ENCODE peak calls at places on chromosomes 4 and X, in four cellular contexts. E is IMR-90, H is H9, U is H1. P is an unnamed sample.

GRCh38 chr4:87521757-87522374 is 7.3 kb downstream of the SPARCL1 start:
- DNase-seq in H (no peak), E (peak), U (no peak), P (no peak)

GRCh38 chr4:82864336-82865001 is 26.5 kb downstream of the SEC31A start:
- DNase-seq in H (no peak), E (no peak), U (no peak), P (no peak)

GRCh38 chr4:7275067-7275466 is 82.7 kb downstream of the SORCS2 start:
- DNase-seq in U (no peak), H (no peak), E (no peak), P (no peak)

GRCh38 chrX:16807976-16808542 is 21.8 kb downstream of the TXLNG start:
- DNase-seq in U (no peak), H (no peak), E (peak), P (no peak)

GRCh38 chrX:75547783-75548182 is 24.9 kb upstream of the ZDHHC15 start:
- DNase-seq in H (no peak), U (no peak), E (no peak), P (no peak)

GRCh38 chr4:95249402-95250043 is 299.2 kb downstream of the UNC5C start:
- DNase-seq in E (no peak), U (no peak), H (no peak), P (no peak)

GRCh38 chr4:128812360-128812958 is 3.0 kb downstream of the JADE1 start:
- DNase-seq in H (peak), U (peak), E (peak), P (peak)

GRCh38 chr4:152283806-152284470 is 252.0 kb downstream of the FBXW7 start:
- DNase-seq in U (no peak), H (no peak), E (no peak), P (no peak)

GRCh38 chr4:150679767-150680088 is 97.8 kb downstream of the MAB21L2 start:
- DNase-seq in H (no peak), U (no peak), E (peak), P (no peak)

GRCh38 chrX:133056341-133056740 is 40.6 kb downstream of the USP26 start:
- DNase-seq in E (no peak), H (no peak), U (no peak), P (no peak)

GRCh38 chrX:117196481-117196880 is 733.7 kb upstream of the CT83 start:
- DNase-seq in E (no peak), U (peak), H (peak), P (no peak)

GRCh38 chr4:89009107-89009506 is 47.9 kb downstream of the FAM13A start:
- DNase-seq in E (no peak), U (no peak), H (no peak), P (no peak)

GRCh38 chr4:111602848-111603247 is 542.4 kb upstream of the FAM241A start:
- DNase-seq in U (no peak), E (peak), H (no peak), P (no peak)

GRCh38 chr4:40212674-40213504 is 16.1 kb downstream of the RHOH start:
- DNase-seq in H (no peak), E (peak), U (no peak), P (no peak)

GRCh38 chr4:89640620-89641366 is 196.2 kb downstream of the SNCA start:
- DNase-seq in H (peak), U (peak), E (peak), P (peak)

GRCh38 chrX:101393530-101394305 is 2.9 kb downstream of the RPL36A start:
- DNase-seq in E (no peak), H (no peak), U (no peak), P (no peak)

GRCh38 chr4:121073672-121074386 is 1.5 kb upstream of the NDNF start:
- DNase-seq in U (no peak), H (no peak), E (no peak), P (no peak)

GRCh38 chrX:24282381-24283121 is 31.3 kb downstream of the SUPT20HL2 start:
- DNase-seq in U (no peak), E (peak), H (no peak), P (no peak)

GRCh38 chr4:472881-473574 is 25.9 kb downstream of the ZNF721 start:
- DNase-seq in E (peak), U (no peak), H (no peak), P (no peak)
- H3K23ac ChIP-seq in E (peak), U (no peak), H (no peak), P (no peak)

DNA sequence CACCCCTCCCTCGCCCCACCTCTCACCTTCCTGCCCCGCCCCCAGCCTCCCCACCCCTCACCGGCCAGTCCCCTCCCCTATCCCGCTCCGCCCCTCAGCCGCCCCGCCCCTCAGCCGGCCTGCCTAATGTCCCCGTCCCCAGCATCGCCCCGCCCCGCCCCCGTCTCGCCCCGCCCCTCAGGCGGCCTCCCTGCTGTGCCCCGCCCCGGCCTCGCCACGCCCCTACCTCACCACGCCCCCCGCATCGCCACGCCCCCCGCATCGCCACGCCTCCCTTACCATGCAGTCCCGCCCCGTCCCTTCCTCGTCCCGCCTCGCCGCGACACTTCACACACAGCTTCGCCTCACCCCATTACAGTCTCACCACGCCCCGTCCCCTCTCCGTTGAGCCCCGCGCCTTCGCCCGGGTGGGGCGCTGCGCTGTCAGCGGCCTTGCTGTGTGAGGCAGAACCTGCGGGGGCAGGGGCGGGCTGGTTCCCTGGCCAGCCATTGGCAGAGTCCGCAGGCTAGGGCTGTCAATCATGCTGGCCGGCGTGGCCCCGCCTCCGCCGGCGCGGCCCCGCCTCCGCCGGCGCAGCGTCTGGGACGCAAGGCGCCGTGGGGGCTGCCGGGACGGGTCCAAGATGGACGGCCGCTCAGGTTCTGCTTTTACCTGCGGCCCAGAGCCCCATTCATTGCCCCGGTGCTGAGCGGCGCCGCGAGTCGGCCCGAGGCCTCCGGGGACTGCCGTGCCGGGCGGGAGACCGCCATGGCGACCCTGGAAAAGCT is at the start of the genes HTT and HTT-AS:
- DNase-seq in E (peak), H (peak), U (peak), P (peak)
- H2AFZ ChIP-seq in E (peak), H (no peak), U (peak), P (peak)

GRCh38 chr4:175447006-175447405 is 365.1 kb downstream of the GPM6A start:
- DNase-seq in U (no peak), H (no peak), E (no peak), P (peak)

GRCh38 chr4:175450446-175450845 is 361.6 kb downstream of the GPM6A start:
- DNase-seq in U (no peak), E (no peak), H (no peak), P (no peak)

GRCh38 chr4:175456131-175456530 is 355.9 kb downstream of the GPM6A start:
- DNase-seq in U (no peak), H (no peak), E (no peak), P (no peak)

GRCh38 chr4:175453456-175453855 is 358.6 kb downstream of the GPM6A start:
- DNase-seq in H (no peak), U (no peak), E (no peak), P (no peak)

GRCh38 chr4:175451238-175451965 is 360.7 kb downstream of the GPM6A start:
- DNase-seq in E (no peak), U (no peak), H (no peak), P (no peak)
- H3K23ac ChIP-seq in E (no peak), U (no peak), H (no peak), P (no peak)

DNA sequence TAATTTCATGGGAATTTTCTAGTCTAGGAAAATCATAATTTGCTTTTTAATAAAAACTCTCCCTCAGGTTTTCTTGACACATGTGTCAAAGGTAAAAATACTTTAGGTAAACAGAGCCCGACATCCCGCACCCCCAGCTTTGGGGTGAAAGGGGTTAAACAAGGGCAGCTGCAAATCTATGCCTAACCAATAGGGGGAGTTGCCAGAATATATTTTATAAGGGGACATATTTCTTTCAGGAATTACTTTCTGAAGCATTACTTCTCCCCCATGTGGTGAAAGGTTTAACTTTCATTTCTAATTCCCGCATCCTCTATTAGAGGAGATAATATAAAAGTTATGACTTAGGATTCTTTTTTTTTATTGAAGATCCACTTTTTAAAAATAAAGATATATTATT is 53.9 kb upstream of the HEPH start:
- DNase-seq in H (peak), E (peak), U (no peak), P (no peak)
- H2AFZ ChIP-seq in H (no peak), E (no peak), U (no peak), P (no peak)

GRCh38 chr4:76611611-76612010 is 176.6 kb downstream of the SHROOM3 start:
- DNase-seq in U (no peak), E (peak), H (no peak), P (no peak)
- H3K23ac ChIP-seq in U (no peak), E (peak), H (no peak), P (no peak)

DNA sequence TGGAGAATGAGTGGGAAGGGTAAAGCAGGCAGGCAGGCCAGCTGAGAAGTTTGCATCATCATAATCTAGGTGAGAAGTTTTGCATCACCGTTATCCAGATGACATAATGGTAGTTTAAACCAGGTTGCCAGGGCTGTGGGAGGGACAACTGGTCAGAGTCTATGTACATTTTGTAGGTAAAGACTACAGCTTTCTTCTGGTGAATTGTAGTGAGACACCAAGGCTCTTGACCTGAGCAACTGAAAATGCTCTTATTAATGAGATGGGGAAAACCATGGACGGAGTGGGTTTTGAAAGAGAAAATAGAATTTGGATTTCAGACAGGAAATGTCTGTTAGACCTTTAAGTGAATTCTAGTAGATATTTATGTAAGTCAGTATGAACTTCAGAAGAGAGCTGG is 76.0 kb upstream of the VEGFC start:
- DNase-seq in U (no peak), E (no peak), H (no peak), P (no peak)
- H2AFZ ChIP-seq in U (no peak), E (no peak), H (no peak), P (no peak)

GRCh38 chr4:658681-659667 is 15.1 kb downstream of the ATP5ME start:
- DNase-seq in E (no peak), H (peak), U (no peak), P (no peak)
- H3K23ac ChIP-seq in E (no peak), H (no peak), U (no peak), P (peak)

DNA sequence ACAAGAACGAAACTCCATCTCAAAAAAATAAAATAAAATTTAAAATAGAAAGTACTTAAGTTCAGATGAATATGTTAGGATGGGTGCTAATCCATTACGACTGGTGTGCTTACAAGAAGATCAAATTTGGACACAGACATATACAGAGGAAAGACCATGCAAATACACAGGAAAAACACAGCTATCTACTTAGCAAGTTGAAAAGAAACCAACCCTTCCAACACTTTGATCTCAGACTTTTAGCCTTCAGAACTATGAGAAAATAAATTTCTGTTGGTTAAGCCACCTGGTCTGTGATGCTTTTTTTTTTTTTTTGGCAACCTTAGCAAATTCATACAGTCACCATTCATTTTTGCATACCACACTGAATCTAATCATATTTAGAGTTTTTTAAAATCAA is 116.5 kb downstream of the CENPC start:
- DNase-seq in H (no peak), E (no peak), U (no peak), P (no peak)
- H2AFZ ChIP-seq in H (no peak), E (no peak), U (no peak), P (no peak)

GRCh38 chrX:151538190-151539122 is 25.0 kb upstream of the PASD1 start:
- DNase-seq in H (no peak), E (no peak), U (no peak), P (no peak)
- H3K23ac ChIP-seq in H (no peak), E (no peak), U (no peak), P (no peak)

GRCh38 chr4:13103382-13104015 is 380.6 kb downstream of the RAB28 start:
- DNase-seq in U (no peak), E (no peak), H (peak), P (no peak)
- H2AFZ ChIP-seq in U (no peak), E (no peak), H (no peak), P (no peak)